ENCODE peak calls at places on chromosomes 7 and 10, in six cellular contexts. Z, Q, F, D, R and W are unnamed samples.
A peak's percentile ranks its signal among the peaks of the same experiment; 100 is the strongest.

GRCh38 chr7:72546586-72546985 is 134.4 kb upstream of the CALN1 start:
- DNase-seq in Z (no peak), Q (no peak), F (no peak), D (no peak), R (no peak), W (no peak)

GRCh38 chr10:115001506-115002381 is 63.7 kb downstream of the TRUB1 start:
- DNase-seq in Z (no peak), Q (no peak), F (no peak), D (no peak), R (no peak), W (no peak)

GRCh38 chr7:56009695-56010094 is 41.5 kb downstream of the PSPH start:
- DNase-seq in Z (no peak), Q (no peak), F (peak; percentile 79), D (no peak), R (no peak), W (peak; percentile 95)

GRCh38 chr10:30820282-30820991 is 190.9 kb upstream of the LYZL2 start:
- DNase-seq in Z (no peak), Q (no peak), F (no peak), D (peak; percentile 24), R (no peak), W (peak; percentile 7)

GRCh38 chr10:74418285-74418872 is 267.4 kb downstream of the ADK start:
- DNase-seq in Z (no peak), Q (no peak), F (peak; percentile 70), D (no peak), R (no peak), W (no peak)

GRCh38 chr10:132393695-132394181 is 3.3 kb upstream of the PWWP2B start:
- DNase-seq in Z (no peak), Q (no peak), F (no peak), D (no peak), R (no peak), W (no peak)

GRCh38 chr7:126570845-126571244 is 681.9 kb downstream of the GRM8 start:
- DNase-seq in Z (no peak), Q (no peak), F (no peak), D (no peak), R (no peak), W (no peak)

GRCh38 chr7:84207025-84207424 is 12.4 kb upstream of the SEMA3A start:
- DNase-seq in Z (no peak), Q (no peak), F (no peak), D (no peak), R (no peak), W (no peak)

GRCh38 chr7:112357136-112357535 is 93.1 kb upstream of the IFRD1 start:
- DNase-seq in Z (no peak), Q (no peak), F (no peak), D (no peak), R (no peak), W (no peak)

GRCh38 chr7:158821173-158822021 is 7.9 kb downstream of the ESYT2 start:
- DNase-seq in Z (no peak), Q (no peak), F (no peak), D (peak; percentile 89), R (peak; percentile 49), W (peak; percentile 82)

GRCh38 chr7:100171087-100171681 is 2.8 kb upstream of the GAL3ST4 start:
- DNase-seq in Z (peak; percentile 31), Q (no peak), F (no peak), D (no peak), R (peak; percentile 69), W (no peak)

GRCh38 chr7:117458977-117459583 is 20.7 kb upstream of the CFTR start:
- DNase-seq in Z (no peak), Q (no peak), F (no peak), D (peak; percentile 56), R (no peak), W (peak; percentile 35)

GRCh38 chr7:148773344-148773743 is 74.6 kb downstream of the CUL1 start:
- DNase-seq in Z (no peak), Q (no peak), F (no peak), D (no peak), R (peak; percentile 61), W (no peak)

GRCh38 chr7:86598311-86598710 is 45.4 kb upstream of the GRM3 start:
- DNase-seq in Z (peak; percentile 34), Q (no peak), F (peak; percentile 25), D (peak; percentile 38), R (no peak), W (peak; percentile 22)

GRCh38 chr7:86598721-86599120 is 45.0 kb upstream of the GRM3 start:
- DNase-seq in Z (no peak), Q (no peak), F (no peak), D (no peak), R (no peak), W (no peak)

DNA sequence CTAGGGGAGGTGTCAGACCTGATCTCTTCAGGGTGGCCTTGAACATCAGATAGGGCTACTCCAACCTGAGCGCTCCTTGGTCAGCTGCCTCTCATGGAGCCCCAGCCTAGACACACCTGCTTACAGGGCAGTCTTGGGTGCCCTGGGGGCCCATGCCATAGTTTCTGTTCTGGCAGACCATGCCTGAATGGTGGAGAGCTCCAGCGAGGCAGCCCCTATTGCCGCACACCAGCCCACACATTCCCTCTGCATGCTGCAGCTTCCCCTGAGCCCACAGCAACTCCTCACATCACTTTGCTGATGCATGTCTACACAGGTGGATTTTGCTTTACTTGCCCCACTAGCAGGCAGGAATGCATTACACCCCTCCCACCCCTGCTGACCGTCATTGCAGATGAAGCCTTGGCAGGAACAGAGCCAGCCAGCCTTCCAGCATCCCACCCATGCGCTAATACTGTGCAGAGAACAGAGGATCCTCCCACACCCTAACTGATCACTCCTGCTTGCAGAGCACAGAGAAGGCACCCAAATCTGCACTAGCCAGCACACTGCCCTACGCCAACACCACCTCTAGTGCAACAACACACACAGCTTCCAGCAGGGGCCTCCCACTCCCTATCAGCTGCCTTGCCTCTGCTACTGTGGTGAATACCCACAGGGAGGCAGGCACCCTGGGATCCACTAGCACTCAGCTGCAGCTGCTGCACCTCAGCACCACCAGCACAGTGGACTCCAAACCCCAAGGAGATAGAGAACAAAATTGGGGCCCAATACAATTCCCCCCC is 43.0 kb upstream of the GRM3 start:
- DNase-seq in Z (no peak), Q (no peak), F (no peak), D (no peak), R (no peak), W (peak; percentile 3)
- TF ChIP-seq CTCF in Z (no peak), Q (no peak), F (no peak), D (no peak), R (no peak), W (no peak)

GRCh38 chr10:110358869-110359629 is 54.3 kb upstream of the SMNDC1 start:
- DNase-seq in Z (no peak), Q (no peak), F (peak; percentile 81), D (peak; percentile 81), R (no peak), W (peak; percentile 59)
- TF ChIP-seq CTCF in Z (no peak), Q (no peak), F (no peak), D (no peak), R (no peak), W (no peak)

DNA sequence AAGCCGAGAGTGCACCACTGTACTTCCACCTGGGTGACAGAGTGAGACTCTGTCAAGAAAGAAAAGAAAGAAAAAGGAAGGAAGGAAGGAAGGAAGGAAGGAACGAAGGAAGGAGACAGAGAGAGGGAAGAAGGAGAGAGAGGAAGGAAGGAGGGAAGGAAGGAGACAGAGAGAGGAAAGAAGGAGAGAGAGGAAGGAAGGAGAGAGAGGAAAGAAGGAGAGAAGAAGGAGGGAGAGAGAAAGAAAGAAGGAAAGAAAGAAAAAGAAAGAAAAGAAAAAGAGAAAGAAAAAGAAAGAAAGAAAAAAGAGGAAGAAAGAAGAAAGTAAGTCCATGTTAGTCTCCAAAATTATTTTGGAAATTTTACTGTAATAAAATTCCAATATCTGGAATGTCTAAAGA is 33.4 kb upstream of the RSBN1L start:
- DNase-seq in Z (no peak), Q (no peak), F (no peak), D (no peak), R (no peak), W (no peak)
- TF ChIP-seq CTCF in Z (no peak), Q (no peak), F (no peak), D (no peak), R (no peak), W (no peak)

GRCh38 chr7:139721417-139721816 is 56.4 kb downstream of the HIPK2 start:
- DNase-seq in Z (no peak), Q (no peak), F (no peak), D (no peak), R (no peak), W (no peak)

GRCh38 chr7:139722604-139723003 is 55.2 kb downstream of the HIPK2 start:
- DNase-seq in Z (no peak), Q (no peak), F (no peak), D (no peak), R (no peak), W (no peak)

GRCh38 chr7:139720186-139720585 is 57.6 kb downstream of the HIPK2 start:
- DNase-seq in Z (no peak), Q (peak; percentile 57), F (no peak), D (no peak), R (no peak), W (no peak)

GRCh38 chr7:139721844-139722243 is 56.0 kb downstream of the HIPK2 start:
- DNase-seq in Z (no peak), Q (no peak), F (no peak), D (no peak), R (no peak), W (no peak)

DNA sequence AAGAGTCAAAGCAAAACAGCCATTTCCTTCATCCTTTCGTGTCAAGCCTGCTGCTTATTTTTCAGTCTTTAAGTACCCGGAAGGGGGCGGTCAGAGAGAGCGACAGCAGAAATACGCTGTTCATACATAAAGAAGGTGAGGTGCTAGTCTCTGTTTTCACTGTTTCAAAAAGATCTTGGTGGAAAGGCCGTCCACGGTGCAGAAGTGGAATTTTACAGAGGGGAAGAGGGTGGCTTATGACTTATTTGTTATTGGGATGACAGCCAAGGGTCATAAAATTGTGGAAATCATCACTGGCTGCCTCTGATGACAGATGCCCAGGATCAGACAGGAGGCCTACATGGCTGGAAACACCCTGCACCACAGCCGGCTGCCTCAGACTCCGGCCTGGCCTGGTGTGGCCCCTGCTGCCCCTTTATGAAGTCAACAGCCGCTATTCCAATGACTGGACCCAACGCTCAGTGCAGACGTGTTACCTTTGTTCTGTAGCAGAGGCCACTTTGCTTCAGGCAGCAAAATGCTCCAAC is 57.0 kb downstream of the HIPK2 start:
- DNase-seq in Z (no peak), Q (peak; percentile 26), F (no peak), D (peak; percentile 81), R (no peak), W (peak; percentile 68)
- TF ChIP-seq CTCF in Z (no peak), Q (no peak), F (no peak), D (no peak), R (no peak), W (no peak)

DNA sequence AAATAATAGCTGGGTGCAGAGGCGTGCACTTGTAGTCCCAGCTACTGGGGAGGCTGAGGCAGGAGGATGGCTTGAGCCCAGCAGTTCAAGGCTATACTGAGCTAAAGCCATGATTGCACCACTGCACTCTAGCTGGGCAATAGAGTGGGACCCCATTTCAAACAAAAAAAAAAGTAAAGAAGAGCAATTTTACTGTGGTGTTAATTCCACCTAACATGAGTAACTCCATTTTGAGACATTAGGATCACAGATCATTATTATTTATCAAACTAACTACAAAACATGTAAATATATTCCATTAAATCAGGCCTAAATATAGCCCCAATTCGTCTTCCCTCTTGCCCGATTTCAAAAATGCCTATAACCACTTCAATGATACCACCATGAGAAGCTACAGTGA is 104.8 kb upstream of the TRIM24 start:
- DNase-seq in Z (no peak), Q (no peak), F (no peak), D (no peak), R (no peak), W (no peak)
- TF ChIP-seq CTCF in Z (no peak), Q (no peak), F (no peak), D (no peak), R (no peak), W (no peak)

GRCh38 chr10:101069441-101069840 is 7.7 kb downstream of the KAZALD1 start:
- DNase-seq in Z (no peak), Q (no peak), F (no peak), D (no peak), R (no peak), W (no peak)
- TF ChIP-seq CTCF in Z (no peak), Q (no peak), F (no peak), D (no peak), R (no peak), W (no peak)